ENCODE peak calls at places on chromosomes 13 and 19, in four cellular contexts. R, B, T and E are unnamed samples.

GRCh38 chr13:45916036-45916435 is 64.5 kb upstream of the SIAH3 start:
- DNase-seq in R (no peak), T (no peak), B (no peak), E (no peak)

GRCh38 chr13:32587774-32588165 is 1.5 kb downstream of the PDS5B start:
- DNase-seq in B (no peak), T (no peak), R (peak), E (peak)

GRCh38 chr13:73273737-73274136 is 214.9 kb downstream of the KLF5 start:
- DNase-seq in B (no peak), R (no peak), T (no peak), E (peak)

GRCh38 chr19:55261671-55262126 is 2.9 kb upstream of the PPP6R1 start:
- DNase-seq in R (no peak), T (no peak), B (no peak), E (no peak)

GRCh38 chr13:110575322-110576069 is 14.0 kb upstream of the RAB20 start:
- DNase-seq in T (peak), B (peak), R (no peak), E (peak)

GRCh38 chr19:31595521-31595920 is 246.3 kb upstream of the TSHZ3 start:
- DNase-seq in T (no peak), R (no peak), B (no peak), E (no peak)

GRCh38 chr13:34967851-34968562 is 25.9 kb downstream of the NBEA start:
- DNase-seq in R (peak), B (no peak), T (no peak), E (no peak)

GRCh38 chr13:111239754-111240670 is 80.4 kb upstream of the TEX29 start:
- DNase-seq in B (no peak), R (no peak), T (no peak), E (no peak)

GRCh38 chr13:84430015-84430414 is 547.7 kb upstream of the SLITRK1 start:
- DNase-seq in R (no peak), B (no peak), T (no peak), E (peak)

GRCh38 chr13:39016087-39016486 is 21.8 kb downstream of the PROSER1 start:
- DNase-seq in B (no peak), T (no peak), R (no peak), E (no peak)

GRCh38 chr13:76386316-76386715 is 499.9 kb downstream of the KCTD12 start:
- DNase-seq in B (no peak), T (no peak), R (no peak), E (no peak)

GRCh38 chr13:42971670-42972355 is 20.2 kb downstream of the EPSTI1 start:
- DNase-seq in B (no peak), T (no peak), R (no peak), E (peak)

GRCh38 chr13:35530147-35530546 is 53.7 kb upstream of the MAB21L1 start:
- DNase-seq in R (no peak), B (no peak), T (no peak), E (no peak)

GRCh38 chr13:34107814-34108213 is 289.9 kb downstream of the RFC3 start:
- DNase-seq in B (no peak), R (no peak), T (no peak), E (no peak)

GRCh38 chr13:50450279-50450678 is 393.2 kb downstream of the DLEU7 start:
- DNase-seq in B (no peak), T (no peak), R (no peak), E (no peak)

GRCh38 chr19:37905936-37906867 is at the start of gene WDR87:
- DNase-seq in R (no peak), T (no peak), B (peak), E (no peak)

GRCh38 chr13:44989941-44990340 is 603 bp downstream of the GPALPP1 start:
- DNase-seq in T (no peak), B (no peak), R (no peak), E (no peak)

GRCh38 chr19:2070436-2070827 is 19.4 kb upstream of the MKNK2 start:
- DNase-seq in T (no peak), R (no peak), B (no peak), E (no peak)

GRCh38 chr13:35857769-35858168 is 273.4 kb downstream of the DCLK1 start:
- DNase-seq in B (no peak), T (no peak), R (no peak), E (peak)

GRCh38 chr13:30026093-30026492 is 175.7 kb upstream of the UBL3 start:
- DNase-seq in R (peak), T (no peak), B (no peak), E (peak)

GRCh38 chr19:45020071-45020470 is 18.8 kb upstream of the CLASRP start:
- DNase-seq in B (no peak), T (no peak), R (no peak), E (no peak)

GRCh38 chr13:90454002-90454636 is 893.4 kb upstream of the MIR17HG start:
- DNase-seq in R (no peak), T (no peak), B (no peak), E (no peak)

GRCh38 chr13:49184621-49185020 is 35.5 kb upstream of the MLNR start:
- DNase-seq in T (no peak), R (no peak), B (no peak), E (no peak)

GRCh38 chr13:42047561-42048322 is 706 bp upstream of the DGKH start:
- DNase-seq in R (peak), B (peak), T (peak), E (peak)

GRCh38 chr13:56352356-56352755 is 788.4 kb upstream of the PRR20A start:
- DNase-seq in T (no peak), B (no peak), R (no peak), E (no peak)

GRCh38 chr13:41268764-41269163 is 5.4 kb upstream of the MTRF1 start:
- DNase-seq in T (no peak), B (no peak), R (peak), E (peak)

GRCh38 chr19:1389033-1389940 is 5.6 kb downstream of the NDUFS7 start:
- DNase-seq in B (no peak), R (no peak), T (no peak), E (no peak)

GRCh38 chr19:4496304-4496703 is 22.0 kb downstream of the PLIN4 start:
- DNase-seq in T (no peak), R (no peak), B (no peak), E (no peak)

GRCh38 chr19:38849147-38849745 is 540 bp downstream of the HNRNPL start:
- DNase-seq in T (peak), B (peak), R (peak), E (peak)

GRCh38 chr13:40442191-40442590 is 224.2 kb downstream of the FOXO1 start:
- DNase-seq in R (peak), T (no peak), B (no peak), E (no peak)

GRCh38 chr13:32468502-32469147 is 40.7 kb upstream of the N4BP2L1 start:
- DNase-seq in R (no peak), B (no peak), T (no peak), E (no peak)

GRCh38 chr19:54325194-54325621 is 12.2 kb upstream of the LILRA5 start:
- DNase-seq in T (no peak), R (peak), B (peak), E (peak)

GRCh38 chr13:94878721-94879120 is 166.4 kb upstream of the SOX21 start:
- DNase-seq in R (no peak), B (no peak), T (no peak), E (no peak)

DNA sequence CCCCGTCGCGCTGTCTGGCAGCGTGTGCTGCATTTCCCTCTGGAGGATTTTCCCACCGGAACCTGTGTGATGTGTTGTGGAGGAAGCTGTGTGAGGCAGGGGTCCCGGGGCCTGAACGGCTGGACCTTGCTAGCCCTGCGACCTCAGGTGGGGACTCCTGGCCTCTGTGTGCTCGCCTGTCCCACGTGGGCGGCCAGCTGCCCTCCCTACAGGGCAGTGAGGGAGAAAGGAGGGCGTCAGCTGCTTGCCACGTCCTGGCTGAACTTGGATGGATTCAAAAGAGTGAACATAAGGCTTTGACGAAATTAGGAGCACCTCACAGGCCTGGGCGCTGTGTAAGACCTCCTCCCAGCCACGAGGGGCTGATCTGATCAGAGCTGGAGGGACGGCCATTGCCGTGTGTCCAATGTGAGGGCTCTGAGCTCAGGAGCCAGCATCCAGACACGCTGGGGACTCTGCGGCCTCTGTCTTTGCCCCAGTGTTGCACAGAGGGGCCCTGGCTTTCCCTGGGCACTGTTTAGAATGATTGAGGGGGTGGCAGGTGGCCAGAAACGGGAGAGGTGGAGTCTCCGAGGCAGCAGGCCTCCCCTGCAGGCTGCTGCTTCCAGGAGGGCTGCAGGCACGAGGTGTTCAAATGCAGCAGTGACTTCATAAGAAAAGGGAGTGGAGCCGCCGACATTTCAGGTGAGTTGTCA is 13.0 kb downstream of the TFDP1 start:
- DNase-seq in T (no peak), R (no peak), B (no peak), E (no peak)
- TF ChIP-seq FOS in T (no peak), R (no peak), B (no peak), E (no peak)

DNA sequence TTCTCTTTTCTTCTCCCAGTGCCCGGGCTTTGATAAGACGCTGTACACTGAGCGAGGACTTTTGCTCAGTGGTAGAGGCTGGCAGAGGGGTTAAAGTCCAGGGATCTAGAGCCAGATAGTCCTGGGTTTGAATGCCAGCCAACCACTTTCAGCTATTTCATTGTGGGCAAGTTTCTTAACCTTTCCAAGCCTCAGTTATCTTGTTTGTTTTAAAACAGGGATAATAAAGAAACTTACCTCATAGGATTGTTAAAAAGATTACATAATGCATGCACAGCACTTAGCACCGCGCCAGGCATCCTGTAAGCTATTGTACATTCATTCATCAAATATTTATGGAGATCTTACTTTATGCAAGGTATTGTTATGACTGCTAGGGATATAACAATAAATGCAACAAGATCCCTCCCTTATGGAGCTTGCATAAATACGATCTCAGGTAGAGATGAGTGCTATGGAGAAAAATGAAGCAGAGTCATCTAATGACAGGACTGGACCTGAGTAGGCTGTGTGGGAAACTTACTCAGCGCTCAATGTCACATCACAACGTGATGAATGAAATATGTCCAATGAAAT is 70.8 kb downstream of the LNX2 start:
- DNase-seq in T (no peak), R (no peak), B (no peak), E (no peak)
- TF ChIP-seq FOS in T (no peak), R (no peak), B (no peak), E (no peak)

GRCh38 chr19:7982651-7983099 is 22.8 kb downstream of the ELAVL1 start:
- DNase-seq in R (no peak), B (no peak), T (no peak), E (no peak)

GRCh38 chr19:7982103-7982502 is 23.3 kb downstream of the ELAVL1 start:
- DNase-seq in B (no peak), T (no peak), R (no peak), E (no peak)

GRCh38 chr19:7981661-7982060 is 23.8 kb downstream of the ELAVL1 start:
- DNase-seq in R (no peak), T (no peak), B (no peak), E (no peak)

GRCh38 chr19:7983995-7984837 is 21.2 kb downstream of the ELAVL1 start:
- DNase-seq in B (no peak), R (no peak), T (no peak), E (no peak)

GRCh38 chr19:7983286-7983950 is 22.0 kb downstream of the ELAVL1 start:
- DNase-seq in T (no peak), R (no peak), B (no peak), E (no peak)
- TF ChIP-seq FOS in T (no peak), R (no peak), B (no peak), E (no peak)

DNA sequence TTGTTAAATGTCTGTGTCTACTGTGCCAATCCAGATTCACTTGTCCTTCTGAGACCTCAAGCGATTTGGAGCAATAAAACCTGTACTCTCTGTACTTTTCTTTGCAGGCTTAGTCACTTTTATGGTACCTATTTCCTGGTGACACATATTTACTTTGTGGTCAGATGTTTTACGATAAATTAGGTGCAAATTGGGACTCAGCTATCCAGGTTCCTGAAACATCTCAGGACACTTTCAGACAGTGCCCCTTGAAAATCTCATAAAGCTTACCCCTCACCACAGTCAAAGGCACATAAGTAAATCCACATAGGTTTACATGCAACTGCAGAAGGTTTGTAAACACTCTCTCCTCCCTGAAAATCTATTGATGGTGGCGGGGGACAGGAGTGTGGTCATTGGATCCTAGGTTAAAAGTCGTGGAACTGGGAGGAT is 438.8 kb downstream of the EFNB2 start:
- DNase-seq in B (no peak), R (peak), T (no peak), E (no peak)
- TF ChIP-seq FOS in B (no peak), R (peak), T (no peak), E (no peak)

GRCh38 chr19:47507031-47507430 is 7.8 kb downstream of the NAPA start:
- DNase-seq in T (no peak), R (no peak), B (no peak), E (no peak)
- TF ChIP-seq FOS in T (no peak), R (no peak), B (no peak), E (no peak)

GRCh38 chr19:17340302-17340870 is 3.0 kb downstream of the GTPBP3 start:
- DNase-seq in T (no peak), B (peak), R (no peak), E (no peak)
- TF ChIP-seq FOS in T (no peak), B (no peak), R (no peak), E (no peak)